ENCODE peak calls at places on chromosomes 7 and 10, in nine cellular contexts. T is EL; X is WTC11; V is left lobe of liver; F is EH; E is CD8-positive, alpha-beta memory T cell; Y is foreskin fibroblast; N is Calu3; G is AG08396. Q is an unnamed sample.
A peak's percentile ranks its signal among the peaks of the same experiment; 100 is the strongest.

GRCh38 chr10:47438857-47439474 is 44.9 kb downstream of the ANXA8 start:
- DNase-seq in T (peak; percentile 61), X (peak; percentile 57), V (peak; percentile 62), F (peak; percentile 71), E (no peak), Y (peak; percentile 61), N (peak; percentile 72), G (peak; percentile 74), Q (peak; percentile 88)

GRCh38 chr7:20513341-20513740 is 102.1 kb upstream of the ABCB5 start:
- DNase-seq in T (no peak), X (no peak), V (no peak), F (no peak), E (no peak), Y (no peak), N (no peak), G (no peak), Q (no peak)

GRCh38 chr7:105829681-105830322 is 46.6 kb downstream of the ATXN7L1 start:
- DNase-seq in T (peak; percentile 27), X (no peak), V (no peak), F (peak; percentile 72), E (no peak), Y (peak; percentile 44), N (no peak), G (no peak), Q (no peak)

GRCh38 chr7:48298779-48299178 is 127.5 kb downstream of the ABCA13 start:
- DNase-seq in T (peak; percentile 79), X (no peak), V (no peak), F (peak; percentile 78), E (no peak), Y (peak; percentile 2), N (no peak), G (peak; percentile 67), Q (peak; percentile 48)

GRCh38 chr10:133357293-133358151 is at the start of gene FUOM:
- DNase-seq in T (peak; percentile 58), X (peak; percentile 82), V (peak; percentile 83), F (peak; percentile 69), E (peak; percentile 74), Y (peak; percentile 45), N (peak; percentile 29), G (peak; percentile 96), Q (peak; percentile 98)

GRCh38 chr7:138074540-138074939 is 1.7 kb upstream of the AKR1D1 start:
- DNase-seq in T (no peak), X (no peak), V (no peak), F (no peak), E (no peak), Y (no peak), N (no peak), G (no peak), Q (no peak)

GRCh38 chr7:128259131-128260056 is 18.3 kb downstream of the LEP start:
- DNase-seq in T (peak; percentile 51), X (no peak), V (no peak), F (peak; percentile 67), E (no peak), Y (peak; percentile 46), N (peak; percentile 86), G (no peak), Q (peak; percentile 81)

GRCh38 chr10:36703179-36703578 is 422.2 kb upstream of the ANKRD30A start:
- DNase-seq in T (no peak), X (no peak), V (no peak), F (no peak), E (no peak), Y (no peak), N (no peak), G (no peak), Q (no peak)

GRCh38 chr10:111482621-111483216 is 405.9 kb downstream of the ADRA2A start:
- DNase-seq in T (no peak), X (no peak), V (no peak), F (no peak), E (no peak), Y (no peak), N (no peak), G (no peak), Q (no peak)

GRCh38 chr10:109358325-109358724 is 565.0 kb downstream of the XPNPEP1 start:
- DNase-seq in T (no peak), X (no peak), V (no peak), F (no peak), E (no peak), Y (no peak), N (no peak), G (no peak), Q (no peak)

GRCh38 chr7:98165827-98166667 is 45.2 kb upstream of the BHLHA15 start:
- DNase-seq in T (no peak), X (peak; percentile 80), V (peak; percentile 72), F (peak; percentile 31), E (peak; percentile 49), Y (peak; percentile 10), N (peak; percentile 61), G (peak; percentile 42), Q (peak; percentile 85)

GRCh38 chr10:30736685-30737232 is 107.2 kb upstream of the LYZL2 start:
- DNase-seq in T (peak; percentile 97), X (no peak), V (no peak), F (peak; percentile 100), E (no peak), Y (peak; percentile 99), N (peak; percentile 49), G (peak; percentile 89), Q (peak; percentile 92)

GRCh38 chr7:1954366-1955004 is 278.3 kb downstream of the MAD1L1 start:
- DNase-seq in T (no peak), X (no peak), V (no peak), F (no peak), E (no peak), Y (peak; percentile 20), N (no peak), G (no peak), Q (no peak)

GRCh38 chr10:120098242-120098930 is 205.9 kb downstream of the SEC23IP start:
- DNase-seq in T (peak; percentile 8), X (no peak), V (no peak), F (peak; percentile 67), E (no peak), Y (no peak), N (no peak), G (no peak), Q (no peak)

GRCh38 chr10:101293007-101293723 is 60.8 kb upstream of the BTRC start:
- DNase-seq in T (no peak), X (peak; percentile 55), V (no peak), F (no peak), E (no peak), Y (no peak), N (no peak), G (no peak), Q (peak; percentile 63)

GRCh38 chr10:4685495-4685894 is 140.5 kb upstream of the AKR1E2 start:
- DNase-seq in T (no peak), X (no peak), V (no peak), F (no peak), E (no peak), Y (no peak), N (no peak), G (no peak), Q (no peak)

GRCh38 chr10:91887075-91887899 is 22.0 kb downstream of the FGFBP3 start:
- DNase-seq in T (peak; percentile 41), X (peak; percentile 92), V (no peak), F (peak; percentile 20), E (peak; percentile 23), Y (no peak), N (peak; percentile 16), G (peak; percentile 53), Q (peak; percentile 81)

GRCh38 chr10:125043824-125044658 is 102.1 kb downstream of the ZRANB1 start:
- DNase-seq in T (no peak), X (no peak), V (no peak), F (peak; percentile 56), E (no peak), Y (peak; percentile 67), N (no peak), G (no peak), Q (no peak)

GRCh38 chr7:2635810-2636701 is 4.3 kb downstream of the TTYH3 start:
- DNase-seq in T (peak; percentile 76), X (no peak), V (peak; percentile 84), F (peak; percentile 82), E (no peak), Y (no peak), N (no peak), G (no peak), Q (no peak)

GRCh38 chr7:82319674-82320118 is 123.9 kb downstream of the CACNA2D1 start:
- DNase-seq in T (peak; percentile 81), X (no peak), V (no peak), F (peak; percentile 84), E (no peak), Y (peak; percentile 91), N (no peak), G (peak; percentile 51), Q (peak; percentile 2)

GRCh38 chr7:121879544-121879943 is 6.6 kb downstream of the PTPRZ1 start:
- DNase-seq in T (no peak), X (no peak), V (no peak), F (no peak), E (no peak), Y (no peak), N (no peak), G (no peak), Q (no peak)

GRCh38 chr10:103238506-103239252 is 7.0 kb upstream of the RPEL1 start:
- DNase-seq in T (peak; percentile 74), X (peak; percentile 52), V (no peak), F (peak; percentile 76), E (no peak), Y (peak; percentile 36), N (peak; percentile 80), G (peak; percentile 47), Q (peak; percentile 88)

GRCh38 chr10:52443419-52444388 is 129.6 kb downstream of the DKK1 start:
- DNase-seq in T (peak; percentile 89), X (no peak), V (no peak), F (peak; percentile 91), E (no peak), Y (peak; percentile 81), N (no peak), G (peak; percentile 17), Q (no peak)

GRCh38 chr10:36888925-36889573 is 236.3 kb upstream of the ANKRD30A start:
- DNase-seq in T (peak; percentile 14), X (peak; percentile 70), V (no peak), F (peak; percentile 12), E (no peak), Y (no peak), N (peak; percentile 60), G (no peak), Q (no peak)

Q was measured in osteoblast.